ENCODE peak calls at places on chromosomes 16 and 17, in four cellular contexts. L is B cell, B is ovary, O is iPS-NIHi11. A is an unnamed sample.

GRCh38 chr16:11553371-11553770 is 33.3 kb downstream of the LITAF start:
- DNase-seq in L (no peak), B (no peak), O (no peak), A (no peak)

GRCh38 chr16:69093974-69094373 is 11.5 kb upstream of the HAS3 start:
- DNase-seq in L (no peak), B (no peak), O (no peak), A (no peak)

GRCh38 chr16:51710186-51710585 is 559.1 kb upstream of the SALL1 start:
- DNase-seq in L (no peak), B (no peak), O (no peak), A (no peak)

GRCh38 chr16:88526008-88526905 is 43.9 kb upstream of the ZC3H18 start:
- DNase-seq in L (no peak), B (peak; percentile 58), O (no peak), A (no peak)

GRCh38 chr16:81204794-81205680 is 33.5 kb upstream of the BCO1 start:
- DNase-seq in L (peak; percentile 35), B (no peak), O (peak; percentile 52), A (peak; percentile 15)

GRCh38 chr17:79892457-79893236 is 53.4 kb upstream of the CBX4 start:
- DNase-seq in L (no peak), B (no peak), O (no peak), A (no peak)

GRCh38 chr16:12119562-12119961 is 143.0 kb downstream of the SNX29 start:
- DNase-seq in L (no peak), B (no peak), O (no peak), A (no peak)

GRCh38 chr16:28187595-28188004 is 24.2 kb downstream of the XPO6 start:
- DNase-seq in L (peak; percentile 53), B (no peak), O (no peak), A (no peak)

GRCh38 chr17:16073845-16074244 is 74.2 kb downstream of the TTC19 start:
- DNase-seq in L (no peak), B (no peak), O (no peak), A (no peak)

GRCh38 chr17:40617678-40618240 is 29.9 kb downstream of the SMARCE1 start:
- DNase-seq in L (no peak), B (no peak), O (no peak), A (no peak)

GRCh38 chr17:28216528-28216927 is 102.5 kb upstream of the TMEM97 start:
- DNase-seq in L (no peak), B (no peak), O (no peak), A (no peak)

GRCh38 chr16:15742716-15743115 is 92.7 kb downstream of the NDE1 start:
- DNase-seq in L (no peak), B (no peak), O (no peak), A (no peak)

GRCh38 chr16:23119570-23119969 is 29.7 kb downstream of the USP31 start:
- DNase-seq in L (no peak), B (no peak), O (no peak), A (no peak)

GRCh38 chr17:46733837-46734516 is 84.5 kb downstream of the WNT3 start:
- DNase-seq in L (no peak), B (no peak), O (no peak), A (no peak)

GRCh38 chr17:76918811-76919210 is 50.6 kb downstream of the MGAT5B start:
- DNase-seq in L (no peak), B (no peak), O (no peak), A (no peak)

GRCh38 chr17:46841561-46842379 is 9.6 kb upstream of the WNT9B start:
- DNase-seq in L (peak; percentile 38), B (no peak), O (peak; percentile 95), A (no peak)

GRCh38 chr16:28324235-28324886 is 32.0 kb downstream of the SBK1 start:
- DNase-seq in L (no peak), B (no peak), O (no peak), A (no peak)

GRCh38 chr16:21033707-21034106 is 116.9 kb downstream of the DNAH3 start:
- DNase-seq in L (no peak), B (no peak), O (no peak), A (no peak)

GRCh38 chr17:29131814-29132682 is 48.1 kb downstream of the MYO18A start:
- DNase-seq in L (no peak), B (no peak), O (no peak), A (no peak)

A was measured in T follicular helper cell.